ENCODE peak calls at places on chromosomes 3 and 15, in six cellular contexts. One of them, this sample, is unnamed.

GRCh38 chr3:133840767-133841166 is 35.2 kb downstream of the SRPRB start:
- DNase-seq in left ventricle myocardium inferior: no peak
- DNase-seq in activated T-cell treated with anti-CD3 and anti-CD28 coated beads, Interleukin-2, amount 50 U/mL, for 1 hour: no peak
- DNase-seq in LoVo: no peak
- DNase-seq in mesothelial cell of epicardium: no peak
- DNase-seq in tibial nerve: no peak
- DNase-seq in this sample: no peak

GRCh38 chr15:25766421-25766820 is 96.7 kb downstream of the ATP10A start:
- DNase-seq in activated T-cell treated with anti-CD3 and anti-CD28 coated beads, Interleukin-2, amount 50 U/mL, for 1 hour: no peak
- DNase-seq in left ventricle myocardium inferior: no peak
- DNase-seq in LoVo: no peak
- DNase-seq in tibial nerve: no peak
- DNase-seq in mesothelial cell of epicardium: no peak
- DNase-seq in this sample: no peak

GRCh38 chr3:186933801-186934200 is 3.5 kb downstream of the ST6GAL1 start:
- DNase-seq in tibial nerve: no peak
- DNase-seq in activated T-cell treated with anti-CD3 and anti-CD28 coated beads, Interleukin-2, amount 50 U/mL, for 1 hour: no peak
- DNase-seq in mesothelial cell of epicardium: no peak
- DNase-seq in LoVo: no peak
- DNase-seq in left ventricle myocardium inferior: no peak
- DNase-seq in this sample: no peak

GRCh38 chr3:100270218-100270588 is 9.4 kb downstream of the TBC1D23 start:
- DNase-seq in activated T-cell treated with anti-CD3 and anti-CD28 coated beads, Interleukin-2, amount 50 U/mL, for 1 hour: no peak
- DNase-seq in mesothelial cell of epicardium: no peak
- DNase-seq in tibial nerve: no peak
- DNase-seq in left ventricle myocardium inferior: no peak
- DNase-seq in LoVo: no peak
- DNase-seq in this sample: no peak

GRCh38 chr3:73490453-73491311 is 134.1 kb downstream of the PDZRN3 start:
- DNase-seq in tibial nerve: no peak
- DNase-seq in left ventricle myocardium inferior: peak
- DNase-seq in mesothelial cell of epicardium: no peak
- DNase-seq in LoVo: no peak
- DNase-seq in activated T-cell treated with anti-CD3 and anti-CD28 coated beads, Interleukin-2, amount 50 U/mL, for 1 hour: no peak
- DNase-seq in this sample: no peak

GRCh38 chr3:173411288-173412064 is 13.9 kb downstream of the NLGN1 start:
- DNase-seq in LoVo: no peak
- DNase-seq in mesothelial cell of epicardium: no peak
- DNase-seq in activated T-cell treated with anti-CD3 and anti-CD28 coated beads, Interleukin-2, amount 50 U/mL, for 1 hour: no peak
- DNase-seq in tibial nerve: no peak
- DNase-seq in left ventricle myocardium inferior: no peak
- DNase-seq in this sample: no peak

GRCh38 chr15:49863431-49864205 is 242.8 kb downstream of the DTWD1 start:
- DNase-seq in mesothelial cell of epicardium: no peak
- DNase-seq in activated T-cell treated with anti-CD3 and anti-CD28 coated beads, Interleukin-2, amount 50 U/mL, for 1 hour: no peak
- DNase-seq in left ventricle myocardium inferior: no peak
- DNase-seq in LoVo: no peak
- DNase-seq in tibial nerve: no peak
- DNase-seq in this sample: no peak

GRCh38 chr3:4426782-4427344 is 40.2 kb downstream of the SUMF1 start:
- DNase-seq in mesothelial cell of epicardium: no peak
- DNase-seq in left ventricle myocardium inferior: no peak
- DNase-seq in activated T-cell treated with anti-CD3 and anti-CD28 coated beads, Interleukin-2, amount 50 U/mL, for 1 hour: no peak
- DNase-seq in LoVo: peak
- DNase-seq in tibial nerve: no peak
- DNase-seq in this sample: no peak

GRCh38 chr3:58049143-58049785 is 41.0 kb downstream of the FLNB start:
- DNase-seq in activated T-cell treated with anti-CD3 and anti-CD28 coated beads, Interleukin-2, amount 50 U/mL, for 1 hour: no peak
- DNase-seq in LoVo: peak
- DNase-seq in left ventricle myocardium inferior: peak
- DNase-seq in mesothelial cell of epicardium: peak
- DNase-seq in tibial nerve: no peak
- DNase-seq in this sample: no peak

GRCh38 chr15:44713006-44713966 is 2.0 kb downstream of the B2M start:
- DNase-seq in LoVo: no peak
- DNase-seq in activated T-cell treated with anti-CD3 and anti-CD28 coated beads, Interleukin-2, amount 50 U/mL, for 1 hour: no peak
- DNase-seq in tibial nerve: no peak
- DNase-seq in mesothelial cell of epicardium: no peak
- DNase-seq in left ventricle myocardium inferior: no peak
- DNase-seq in this sample: no peak

GRCh38 chr3:128496019-128496601 is 3.1 kb upstream of the GATA2 start:
- DNase-seq in LoVo: no peak
- DNase-seq in tibial nerve: no peak
- DNase-seq in mesothelial cell of epicardium: no peak
- DNase-seq in activated T-cell treated with anti-CD3 and anti-CD28 coated beads, Interleukin-2, amount 50 U/mL, for 1 hour: no peak
- DNase-seq in left ventricle myocardium inferior: no peak
- DNase-seq in this sample: no peak

GRCh38 chr15:67945951-67946700 is 106.3 kb upstream of the RNU6-1 start:
- DNase-seq in activated T-cell treated with anti-CD3 and anti-CD28 coated beads, Interleukin-2, amount 50 U/mL, for 1 hour: no peak
- DNase-seq in tibial nerve: peak
- DNase-seq in LoVo: peak
- DNase-seq in mesothelial cell of epicardium: peak
- DNase-seq in left ventricle myocardium inferior: no peak
- DNase-seq in this sample: no peak

GRCh38 chr15:48541659-48542334 is 103.7 kb downstream of the FBN1 start:
- DNase-seq in activated T-cell treated with anti-CD3 and anti-CD28 coated beads, Interleukin-2, amount 50 U/mL, for 1 hour: no peak
- DNase-seq in mesothelial cell of epicardium: no peak
- DNase-seq in LoVo: no peak
- DNase-seq in left ventricle myocardium inferior: no peak
- DNase-seq in tibial nerve: no peak
- DNase-seq in this sample: no peak